ENCODE peak calls at places on chromosome 20, in eight cellular contexts. C is hippocampal formation; H is D341Med; Y is lower lobe of right lung; E is stimulated activated naive B cell treated with anti-CD40 and anti-IgM and Interleukin-4, amounts not matched to agents 10 μg/mL and 1 μg/mL and 100 μg/mL, for 72 hours; X is endothelial cell; L is mammary epithelial cell; Z is K562. J is an unnamed sample.

GRCh38 chr20:38870733-38871559 is 55.3 kb upstream of the FAM83D start:
- DNase-seq in C (peak; percentile 15), H (no peak), Y (no peak), E (no peak), X (no peak), L (peak; percentile 44), Z (peak; percentile 40), J (no peak)

GRCh38 chr20:43490038-43490437 is 17.5 kb upstream of the L3MBTL1 start:
- DNase-seq in C (no peak), H (no peak), Y (no peak), E (no peak), X (no peak), L (no peak), Z (no peak), J (no peak)

GRCh38 chr20:39048000-39048696 is 86.0 kb downstream of the DHX35 start:
- DNase-seq in C (peak; percentile 57), H (peak; percentile 85), Y (peak; percentile 85), E (peak; percentile 56), X (peak; percentile 85), L (peak; percentile 56), Z (peak; percentile 87), J (peak; percentile 76)

GRCh38 chr20:635028-635427 is 18.0 kb downstream of the SRXN1 start:
- DNase-seq in C (no peak), H (no peak), Y (no peak), E (no peak), X (no peak), L (no peak), Z (no peak), J (no peak)

GRCh38 chr20:14583413-14583812 is 246.0 kb upstream of the FLRT3 start:
- DNase-seq in C (no peak), H (no peak), Y (no peak), E (no peak), X (no peak), L (peak; percentile 92), Z (no peak), J (no peak)

GRCh38 chr20:57038608-57039440 is 227.6 kb downstream of the BMP7 start:
- DNase-seq in C (no peak), H (no peak), Y (no peak), E (no peak), X (no peak), L (no peak), Z (no peak), J (no peak)

GRCh38 chr20:53660078-53660909 is 66.7 kb upstream of the ZNF217 start:
- DNase-seq in C (peak; percentile 20), H (no peak), Y (no peak), E (no peak), X (no peak), L (no peak), Z (no peak), J (no peak)

GRCh38 chr20:51350941-51351631 is 191.4 kb downstream of the NFATC2 start:
- DNase-seq in C (no peak), H (no peak), Y (no peak), E (no peak), X (no peak), L (no peak), Z (no peak), J (no peak)

GRCh38 chr20:47315339-47315662 is 41.2 kb downstream of the ZMYND8 start:
- DNase-seq in C (no peak), H (no peak), Y (no peak), E (no peak), X (no peak), L (no peak), Z (no peak), J (no peak)

GRCh38 chr20:4041748-4042411 is 26.5 kb upstream of the RNF24 start:
- DNase-seq in C (no peak), H (no peak), Y (peak; percentile 83), E (no peak), X (no peak), L (peak; percentile 98), Z (peak; percentile 60), J (no peak)

GRCh38 chr20:23145281-23145700 is 59.2 kb upstream of the CD93 start:
- DNase-seq in C (peak; percentile 43), H (no peak), Y (no peak), E (no peak), X (no peak), L (no peak), Z (no peak), J (no peak)

GRCh38 chr20:46122071-46122470 is 4.0 kb downstream of the CD40 start:
- DNase-seq in C (no peak), H (no peak), Y (no peak), E (no peak), X (no peak), L (peak; percentile 76), Z (no peak), J (no peak)

GRCh38 chr20:57579898-57580447 is 19.1 kb downstream of the PCK1 start:
- DNase-seq in C (no peak), H (no peak), Y (no peak), E (no peak), X (no peak), L (no peak), Z (no peak), J (no peak)

GRCh38 chr20:44199877-44200276 is 10.7 kb downstream of the OSER1 start:
- DNase-seq in C (no peak), H (no peak), Y (no peak), E (no peak), X (no peak), L (no peak), Z (no peak), J (no peak)

GRCh38 chr20:63394069-63394468 is 32.9 kb upstream of the CHRNA4 start:
- DNase-seq in C (no peak), H (no peak), Y (no peak), E (no peak), X (no peak), L (no peak), Z (no peak), J (no peak)

GRCh38 chr20:32763202-32763999 is 1.2 kb downstream of the DNMT3B start:
- DNase-seq in C (no peak), H (peak; percentile 57), Y (no peak), E (no peak), X (no peak), L (no peak), Z (peak; percentile 68), J (no peak)

GRCh38 chr20:53149652-53150205 is 177.6 kb downstream of the TSHZ2 start:
- DNase-seq in C (no peak), H (no peak), Y (no peak), E (no peak), X (no peak), L (no peak), Z (no peak), J (no peak)

GRCh38 chr20:5938456-5939029 is 11.8 kb downstream of the TRMT6 start:
- DNase-seq in C (no peak), H (no peak), Y (no peak), E (no peak), X (no peak), L (no peak), Z (no peak), J (no peak)

GRCh38 chr20:36957875-36958667 is 6.6 kb upstream of the SAMHD1 start:
- DNase-seq in C (no peak), H (no peak), Y (no peak), E (peak; percentile 13), X (no peak), L (no peak), Z (no peak), J (no peak)

GRCh38 chr20:53867741-53868351 is 202.5 kb downstream of the BCAS1 start:
- DNase-seq in C (no peak), H (no peak), Y (no peak), E (no peak), X (no peak), L (peak; percentile 85), Z (no peak), J (no peak)

GRCh38 chr20:64146301-64146935 is 17.8 kb upstream of the MYT1 start:
- DNase-seq in C (no peak), H (peak; percentile 87), Y (peak; percentile 10), E (no peak), X (no peak), L (no peak), Z (no peak), J (no peak)

GRCh38 chr20:38395165-38395564 is 40.0 kb downstream of the SNHG17 start:
- DNase-seq in C (no peak), H (no peak), Y (no peak), E (no peak), X (no peak), L (no peak), Z (no peak), J (no peak)

GRCh38 chr20:1933465-1933870 is 38.3 kb downstream of the SIRPA start:
- DNase-seq in C (no peak), H (no peak), Y (no peak), E (no peak), X (no peak), L (no peak), Z (no peak), J (no peak)

J was measured in GM19239.